ENCODE peak calls at places on chromosome 1, in ten cellular contexts. I, R, U, M, P, N, H, G, K and Z are unnamed samples.

GRCh38 chr1:5746611-5747427 is 245.4 kb downstream of the NPHP4 start:
- DNase-seq in I (no peak), R (no peak), U (no peak), M (no peak), P (no peak), N (no peak), H (no peak), G (no peak), K (no peak), Z (no peak)

GRCh38 chr1:34013958-34014737 is 150.3 kb downstream of the HMGB4 start:
- DNase-seq in I (peak; percentile 19), R (no peak), U (peak; percentile 48), M (peak; percentile 81), P (peak; percentile 68), N (no peak), H (peak; percentile 79), G (peak; percentile 82), K (peak; percentile 21), Z (no peak)

GRCh38 chr1:177723533-177723932 is 246.3 kb downstream of the SEC16B start:
- DNase-seq in I (no peak), R (no peak), U (no peak), M (no peak), P (no peak), N (no peak), H (no peak), G (no peak), K (no peak), Z (no peak)

GRCh38 chr1:207495816-207496792 is at the start of gene CR1:
- DNase-seq in I (peak; percentile 33), R (no peak), U (no peak), M (peak; percentile 29), P (peak; percentile 64), N (peak; percentile 47), H (peak; percentile 21), G (peak; percentile 62), K (no peak), Z (no peak)

GRCh38 chr1:1181938-1182410 is 8.3 kb downstream of the TTLL10 start:
- DNase-seq in I (no peak), R (no peak), U (no peak), M (peak; percentile 9), P (peak; percentile 11), N (no peak), H (peak; percentile 34), G (no peak), K (no peak), Z (no peak)

GRCh38 chr1:23198373-23198772 is 18.9 kb downstream of the HTR1D start:
- DNase-seq in I (no peak), R (peak; percentile 36), U (no peak), M (no peak), P (no peak), N (no peak), H (no peak), G (no peak), K (peak; percentile 93), Z (no peak)

GRCh38 chr1:24803987-24804530 is 58.8 kb downstream of the CLIC4 start:
- DNase-seq in I (no peak), R (no peak), U (no peak), M (no peak), P (no peak), N (no peak), H (no peak), G (no peak), K (no peak), Z (no peak)

GRCh38 chr1:229058111-229058551 is 212.8 kb upstream of the RAB4A start:
- DNase-seq in I (peak; percentile 31), R (no peak), U (no peak), M (no peak), P (no peak), N (peak; percentile 70), H (no peak), G (peak; percentile 48), K (no peak), Z (no peak)

GRCh38 chr1:99149952-99150351 is 114.3 kb upstream of the PLPPR4 start:
- DNase-seq in I (no peak), R (no peak), U (no peak), M (no peak), P (no peak), N (no peak), H (no peak), G (no peak), K (no peak), Z (no peak)

GRCh38 chr1:8691662-8692061 is 125.8 kb downstream of the RERE start:
- DNase-seq in I (no peak), R (no peak), U (no peak), M (no peak), P (no peak), N (no peak), H (no peak), G (no peak), K (no peak), Z (no peak)

GRCh38 chr1:46643368-46643775 is 24.8 kb downstream of the ATPAF1 start:
- DNase-seq in I (no peak), R (peak; percentile 88), U (peak; percentile 35), M (no peak), P (no peak), N (no peak), H (peak; percentile 30), G (no peak), K (peak; percentile 92), Z (no peak)

GRCh38 chr1:170402451-170403311 is 129.3 kb upstream of the GORAB start:
- DNase-seq in I (no peak), R (no peak), U (no peak), M (no peak), P (no peak), N (no peak), H (no peak), G (no peak), K (no peak), Z (no peak)

GRCh38 chr1:65998763-65999583 is 206.3 kb downstream of the PDE4B start:
- DNase-seq in I (no peak), R (no peak), U (no peak), M (no peak), P (no peak), N (no peak), H (no peak), G (peak; percentile 59), K (no peak), Z (no peak)